ENCODE peak calls at places on chromosomes 16 and 17, in four cellular contexts. One of them, this sample, is unnamed.

GRCh38 chr16:8877894-8878522 is 4.1 kb upstream of the LITAFD start:
- DNase-seq in CD8-positive, alpha-beta memory T cell: no peak
- DNase-seq in endodermal cell: peak; percentile 46
- DNase-seq in iPS DF 6.9: no peak
- DNase-seq in this sample: no peak

GRCh38 chr17:50165867-50166517 is at the start of gene SGCA:
- DNase-seq in endodermal cell: no peak
- DNase-seq in CD8-positive, alpha-beta memory T cell: no peak
- DNase-seq in iPS DF 6.9: no peak
- DNase-seq in this sample: no peak

GRCh38 chr17:19762515-19762961 is 14.4 kb upstream of the ALDH3A1 start:
- DNase-seq in CD8-positive, alpha-beta memory T cell: peak; percentile 15
- DNase-seq in iPS DF 6.9: peak; percentile 50
- DNase-seq in endodermal cell: peak; percentile 99
- DNase-seq in this sample: peak; percentile 50

GRCh38 chr16:85117418-85117817 is 5.1 kb upstream of the CIBAR2 start:
- DNase-seq in CD8-positive, alpha-beta memory T cell: no peak
- DNase-seq in endodermal cell: no peak
- DNase-seq in iPS DF 6.9: no peak
- DNase-seq in this sample: no peak

GRCh38 chr16:10616744-10617640 is 36.6 kb upstream of the EMP2 start:
- DNase-seq in CD8-positive, alpha-beta memory T cell: no peak
- DNase-seq in endodermal cell: peak; percentile 83
- DNase-seq in iPS DF 6.9: no peak
- DNase-seq in this sample: peak; percentile 90

GRCh38 chr17:72858826-72859495 is 233.5 kb downstream of the SLC39A11 start:
- DNase-seq in endodermal cell: no peak
- DNase-seq in iPS DF 6.9: no peak
- DNase-seq in CD8-positive, alpha-beta memory T cell: no peak
- DNase-seq in this sample: no peak

GRCh38 chr16:49194499-49195260 is 87.0 kb downstream of the CBLN1 start:
- DNase-seq in CD8-positive, alpha-beta memory T cell: no peak
- DNase-seq in iPS DF 6.9: no peak
- DNase-seq in endodermal cell: peak; percentile 51
- DNase-seq in this sample: no peak

GRCh38 chr16:72013389-72013788 is 4.8 kb downstream of the DHODH start:
- DNase-seq in endodermal cell: no peak
- DNase-seq in CD8-positive, alpha-beta memory T cell: peak; percentile 13
- DNase-seq in iPS DF 6.9: no peak
- DNase-seq in this sample: peak; percentile 82

GRCh38 chr17:43217614-43218087 is 6.0 kb downstream of the TMEM106A start:
- DNase-seq in CD8-positive, alpha-beta memory T cell: no peak
- DNase-seq in iPS DF 6.9: no peak
- DNase-seq in endodermal cell: no peak
- DNase-seq in this sample: peak; percentile 11

DNA sequence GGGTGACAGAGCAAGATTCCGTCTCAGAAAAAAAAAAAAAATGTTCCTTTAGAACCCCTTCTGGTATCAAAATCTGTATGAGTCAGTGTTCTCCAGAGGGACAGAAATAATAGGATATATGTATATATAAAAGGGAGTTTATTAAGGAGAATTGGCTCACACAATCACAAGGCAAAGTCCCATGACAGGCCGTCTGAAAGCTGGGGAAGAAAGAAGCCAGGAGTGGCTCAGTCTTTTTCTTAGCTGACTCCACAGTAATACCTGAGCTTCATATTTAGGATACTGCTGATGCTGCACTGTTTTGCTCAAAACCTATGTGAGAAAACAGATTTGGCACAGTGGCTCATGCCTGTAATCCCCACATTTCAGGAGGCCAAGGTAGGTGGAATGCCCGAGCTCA is 22.5 kb downstream of the ZZEF1 start:
- DNase-seq in endodermal cell: no peak
- DNase-seq in CD8-positive, alpha-beta memory T cell: no peak
- DNase-seq in iPS DF 6.9: no peak
- DNase-seq in this sample: no peak
- H3K36me3 ChIP-seq in endodermal cell: peaks cover 52% of the 10 kb centered on the region
- H3K36me3 ChIP-seq in CD8-positive, alpha-beta memory T cell: peaks cover 44% of the 10 kb centered on the region
- H3K36me3 ChIP-seq in iPS DF 6.9: peaks cover 2% of the 10 kb centered on the region
- H3K36me3 ChIP-seq in this sample: no peaks in the 10 kb centered on the region

GRCh38 chr17:80358131-80358530 is 56.8 kb upstream of the ENDOV start:
- DNase-seq in iPS DF 6.9: no peak
- DNase-seq in CD8-positive, alpha-beta memory T cell: no peak
- DNase-seq in endodermal cell: no peak
- DNase-seq in this sample: peak; percentile 15
- H3K36me3 ChIP-seq in iPS DF 6.9: peaks cover 34% of the 10 kb centered on the region
- H3K36me3 ChIP-seq in CD8-positive, alpha-beta memory T cell: peaks cover 81% of the 10 kb centered on the region
- H3K36me3 ChIP-seq in endodermal cell: peaks cover 68% of the 10 kb centered on the region
- H3K36me3 ChIP-seq in this sample: peaks cover 15% of the 10 kb centered on the region

DNA sequence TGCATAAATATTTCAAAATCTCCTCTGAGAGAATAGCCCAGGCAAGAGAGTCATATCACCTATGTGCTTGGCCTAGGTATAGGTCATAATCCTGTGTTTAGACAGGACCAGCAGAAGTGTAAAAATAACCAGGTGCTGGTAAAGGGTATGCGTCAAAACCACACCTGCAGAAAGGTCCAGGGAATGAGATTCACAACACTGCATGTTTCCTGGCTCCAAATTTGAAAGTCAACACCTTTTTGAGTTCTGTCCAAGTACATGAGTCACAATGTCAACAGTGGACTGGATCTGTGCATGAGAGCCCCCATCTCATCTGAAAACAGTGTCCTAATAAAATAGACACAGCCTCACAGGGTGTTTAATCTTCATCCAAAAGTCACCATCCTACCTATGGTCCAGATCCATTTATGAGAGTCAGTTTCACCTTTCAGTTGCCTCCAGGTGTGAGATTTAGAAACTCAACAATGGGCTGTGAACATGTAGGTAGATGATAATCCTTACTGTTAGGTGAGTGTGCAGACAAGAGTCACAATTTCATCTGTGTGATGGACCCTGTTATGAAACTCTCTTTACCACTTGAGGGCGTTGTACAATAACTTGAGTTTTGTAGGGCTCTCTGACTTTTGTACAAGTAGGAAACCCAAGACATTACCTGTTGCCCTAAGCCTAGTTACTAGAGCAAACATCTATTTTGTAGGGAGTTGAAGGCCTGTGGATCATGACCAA is 2100.7 kb downstream of the TP53TG3F start:
- DNase-seq in endodermal cell: no peak
- DNase-seq in CD8-positive, alpha-beta memory T cell: no peak
- DNase-seq in iPS DF 6.9: no peak
- DNase-seq in this sample: no peak
- H3K36me3 ChIP-seq in endodermal cell: no peaks in the 10 kb centered on the region
- H3K36me3 ChIP-seq in CD8-positive, alpha-beta memory T cell: no peaks in the 10 kb centered on the region
- H3K36me3 ChIP-seq in iPS DF 6.9: no peaks in the 10 kb centered on the region
- H3K36me3 ChIP-seq in this sample: no peaks in the 10 kb centered on the region

GRCh38 chr17:30997270-30997669 is 26.4 kb downstream of the RNF135 start:
- DNase-seq in endodermal cell: no peak
- DNase-seq in CD8-positive, alpha-beta memory T cell: no peak
- DNase-seq in iPS DF 6.9: no peak
- DNase-seq in this sample: no peak
- H3K36me3 ChIP-seq in endodermal cell: peaks cover 25% of the 10 kb centered on the region
- H3K36me3 ChIP-seq in CD8-positive, alpha-beta memory T cell: no peaks in the 10 kb centered on the region
- H3K36me3 ChIP-seq in iPS DF 6.9: peaks cover 2% of the 10 kb centered on the region
- H3K36me3 ChIP-seq in this sample: peaks cover 9% of the 10 kb centered on the region

This sample was measured in breast epithelium.